ENCODE peak calls at places on chromosomes 5 and 9, in eight cellular contexts. C is H9; Z is heart right ventricle; F is AG09309; V is germinal center; Q is stimulated activated CD4-positive, alpha-beta T cell treated with anti-CD3 and anti-CD28 coated beads, Interleukin-4, amount 100 ng/mL, for 24 hours; Y is Caki2; M is iris pigment epithelial cell. W is an unnamed sample.

GRCh38 chr9:34651876-34652602 is at the start of gene IL11RA:
- DNase-seq in C (peak), Z (peak), F (peak), V (peak), Q (peak), Y (peak), M (peak), W (peak)

GRCh38 chr5:34519489-34520220 is 136.5 kb upstream of the RAI14 start:
- DNase-seq in C (no peak), Z (no peak), F (no peak), V (no peak), Q (no peak), Y (no peak), M (peak), W (peak)

GRCh38 chr5:17355585-17356346 is 138.3 kb downstream of the BASP1 start:
- DNase-seq in C (no peak), Z (no peak), F (peak), V (no peak), Q (no peak), Y (peak), M (peak), W (peak)

GRCh38 chr9:97900103-97900737 is 22.1 kb downstream of the TRMO start:
- DNase-seq in C (no peak), Z (no peak), F (peak), V (no peak), Q (no peak), Y (peak), M (peak), W (no peak)

GRCh38 chr9:20225841-20226240 is 396.5 kb downstream of the MLLT3 start:
- DNase-seq in C (no peak), Z (no peak), F (no peak), V (no peak), Q (no peak), Y (no peak), M (no peak), W (no peak)

GRCh38 chr5:15683332-15683731 is 183.4 kb downstream of the FBXL7 start:
- DNase-seq in C (peak), Z (peak), F (no peak), V (no peak), Q (no peak), Y (no peak), M (no peak), W (no peak)

GRCh38 chr9:127283917-127284316 is 19.3 kb downstream of the GARNL3 start:
- DNase-seq in C (no peak), Z (no peak), F (peak), V (no peak), Q (peak), Y (peak), M (peak), W (peak)

GRCh38 chr9:116007824-116008223 is 145.8 kb upstream of the PAPPA start:
- DNase-seq in C (no peak), Z (no peak), F (no peak), V (no peak), Q (no peak), Y (no peak), M (no peak), W (no peak)

GRCh38 chr9:20205821-20206220 is 416.5 kb downstream of the MLLT3 start:
- DNase-seq in C (no peak), Z (no peak), F (peak), V (no peak), Q (no peak), Y (no peak), M (peak), W (peak)

GRCh38 chr5:32600057-32600622 is 14.8 kb downstream of the SUB1 start:
- DNase-seq in C (no peak), Z (no peak), F (peak), V (no peak), Q (no peak), Y (no peak), M (peak), W (peak)

GRCh38 chr5:128202320-128202719 is 118.8 kb downstream of the SLC12A2 start:
- DNase-seq in C (no peak), Z (no peak), F (no peak), V (no peak), Q (no peak), Y (no peak), M (peak), W (no peak)

GRCh38 chr5:180291234-180291940 is 496 bp downstream of the MAPK9 start:
- DNase-seq in C (no peak), Z (peak), F (no peak), V (peak), Q (peak), Y (peak), M (no peak), W (peak)

GRCh38 chr5:138000102-138000723 is 32.7 kb downstream of the FAM13B start:
- DNase-seq in C (no peak), Z (no peak), F (no peak), V (no peak), Q (no peak), Y (peak), M (peak), W (peak)

GRCh38 chr5:168786142-168786541 is 207.0 kb upstream of the PANK3 start:
- DNase-seq in C (no peak), Z (no peak), F (no peak), V (no peak), Q (no peak), Y (no peak), M (peak), W (no peak)

W was measured in mammary epithelial cell.